ENCODE peak calls at places on chromosomes 13 and 19, in four cellular contexts. A, W, Y and X are unnamed samples.

GRCh38 chr13:41006296-41006695 is 12.8 kb downstream of the ELF1 start:
- DNase-seq in A (no peak), W (no peak), Y (no peak), X (no peak)

GRCh38 chr13:43390101-43390500 is 366.7 kb downstream of the DNAJC15 start:
- DNase-seq in A (no peak), W (no peak), Y (no peak), X (no peak)

GRCh38 chr13:102141625-102142472 is 260.0 kb downstream of the FGF14 start:
- DNase-seq in A (no peak), W (no peak), Y (no peak), X (no peak)

GRCh38 chr13:47294691-47295090 is 397.8 kb upstream of the HTR2A start:
- DNase-seq in A (no peak), W (no peak), Y (no peak), X (no peak)

GRCh38 chr19:51108805-51109146 is 567 bp upstream of the CTU1 start:
- DNase-seq in A (no peak), W (no peak), Y (no peak), X (no peak)

GRCh38 chr13:107834268-107834667 is 381.1 kb downstream of the LIG4 start:
- DNase-seq in A (no peak), W (no peak), Y (no peak), X (no peak)

GRCh38 chr19:13493516-13494310 is 12.6 kb downstream of the CACNA1A start:
- DNase-seq in A (no peak), W (no peak), Y (no peak), X (no peak)

GRCh38 chr19:7888145-7888825 is at the start of gene LRRC8E:
- DNase-seq in A (peak; percentile 25), W (no peak), Y (peak; percentile 91), X (peak; percentile 86)

GRCh38 chr19:14048439-14049153 is 13.3 kb downstream of the PALM3 start:
- DNase-seq in A (peak; percentile 42), W (no peak), Y (no peak), X (peak; percentile 43)

GRCh38 chr19:18603958-18604819 is 2.4 kb downstream of the CRLF1 start:
- DNase-seq in A (no peak), W (no peak), Y (no peak), X (no peak)

GRCh38 chr19:18604820-18605159 is 1.8 kb downstream of the CRLF1 start:
- DNase-seq in A (no peak), W (no peak), Y (no peak), X (no peak)

GRCh38 chr19:18601875-18602274 is 4.7 kb downstream of the CRLF1 start:
- DNase-seq in A (no peak), W (no peak), Y (no peak), X (no peak)

GRCh38 chr19:18605196-18605545 is 1.4 kb downstream of the CRLF1 start:
- DNase-seq in A (no peak), W (no peak), Y (no peak), X (no peak)

GRCh38 chr19:18603255-18603957 is 3.2 kb downstream of the CRLF1 start:
- DNase-seq in A (no peak), W (no peak), Y (peak; percentile 83), X (no peak)
- TF ChIP-seq CTCF in A (peak; percentile 16), W (no peak), Y (no peak), X (peak; percentile 18)

GRCh38 chr19:40221858-40222619 is 3.9 kb upstream of the TTC9B start:
- DNase-seq in A (peak; percentile 85), W (peak; percentile 63), Y (peak; percentile 95), X (peak; percentile 86)
- TF ChIP-seq POLR2A in A (no peak), W (no peak), Y (no peak), X (no peak)

GRCh38 chr13:20903164-20903475 is 574 bp upstream of the XPO4 start:
- DNase-seq in A (no peak), W (no peak), Y (no peak), X (no peak)
- TF ChIP-seq CTCF in A (no peak), W (no peak), Y (no peak), X (no peak)

GRCh38 chr19:57905258-57905657 is 11.1 kb downstream of the ZNF417 start:
- DNase-seq in A (no peak), W (no peak), Y (peak; percentile 39), X (no peak)

GRCh38 chr19:57903298-57904174 is 12.9 kb downstream of the ZNF417 start:
- DNase-seq in A (no peak), W (no peak), Y (peak; percentile 9), X (no peak)

DNA sequence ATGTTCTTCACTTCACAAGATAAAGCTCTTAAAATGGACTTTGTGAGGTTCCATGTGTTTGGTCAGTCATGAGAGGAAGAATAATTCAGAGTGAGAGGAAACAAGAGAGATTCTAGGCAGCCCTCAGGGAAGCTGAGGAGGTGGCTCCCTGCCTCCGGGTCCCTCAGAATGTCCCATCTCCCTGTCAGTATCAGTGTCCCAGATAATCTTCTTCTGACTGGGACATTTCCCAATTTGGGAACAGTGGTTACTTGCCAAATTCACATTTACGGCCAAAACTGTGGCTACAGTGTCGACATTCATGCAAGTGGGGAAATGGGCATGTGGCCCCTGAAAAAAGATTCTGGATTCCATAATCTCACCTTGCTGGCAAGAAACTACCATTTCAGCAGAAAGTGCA is 9.0 kb downstream of the ZNF417 start:
- DNase-seq in A (no peak), W (no peak), Y (peak; percentile 53), X (no peak)
- TF ChIP-seq POLR2A in A (no peak), W (no peak), Y (no peak), X (no peak)

DNA sequence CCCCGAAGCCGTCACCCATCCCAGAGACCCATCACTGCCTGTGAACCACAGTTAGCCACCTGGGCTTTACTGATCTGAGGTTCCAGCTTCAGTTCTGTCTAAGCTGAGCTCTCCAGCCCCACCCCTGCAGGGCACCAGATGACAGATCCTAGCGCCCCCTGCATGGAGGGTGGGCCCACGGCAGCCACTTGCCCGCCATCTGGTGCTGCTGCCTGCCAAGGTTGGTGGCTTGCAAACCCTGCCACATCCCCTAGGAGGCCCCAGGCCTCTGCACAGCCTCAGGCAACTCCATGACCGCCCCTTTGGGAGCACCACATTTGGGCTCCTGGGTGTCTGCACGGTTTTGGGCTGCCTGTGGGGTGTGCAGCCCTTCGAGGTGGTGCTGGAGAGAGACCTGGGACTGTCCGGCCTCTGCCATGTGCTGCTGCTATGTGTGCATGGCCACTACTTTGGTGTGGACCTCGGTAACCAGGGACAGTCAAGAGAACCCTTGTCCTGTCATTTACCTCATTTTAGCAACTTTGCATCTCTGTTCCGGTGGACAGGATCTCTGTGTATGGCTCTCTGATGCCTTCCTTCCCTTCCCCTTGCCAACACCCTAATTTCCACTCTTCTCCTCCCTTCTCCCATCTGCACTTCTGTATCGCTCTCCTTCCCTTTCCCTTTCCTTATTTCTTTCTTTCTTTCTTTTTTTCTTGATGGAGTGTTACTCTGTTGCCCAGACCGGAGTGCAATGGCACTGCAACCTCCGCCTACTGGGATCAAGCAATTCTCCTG is 17.4 kb upstream of the SDHAF1 start:
- DNase-seq in A (no peak), W (no peak), Y (no peak), X (no peak)
- TF ChIP-seq CTCF in A (no peak), W (no peak), Y (no peak), X (no peak)

DNA sequence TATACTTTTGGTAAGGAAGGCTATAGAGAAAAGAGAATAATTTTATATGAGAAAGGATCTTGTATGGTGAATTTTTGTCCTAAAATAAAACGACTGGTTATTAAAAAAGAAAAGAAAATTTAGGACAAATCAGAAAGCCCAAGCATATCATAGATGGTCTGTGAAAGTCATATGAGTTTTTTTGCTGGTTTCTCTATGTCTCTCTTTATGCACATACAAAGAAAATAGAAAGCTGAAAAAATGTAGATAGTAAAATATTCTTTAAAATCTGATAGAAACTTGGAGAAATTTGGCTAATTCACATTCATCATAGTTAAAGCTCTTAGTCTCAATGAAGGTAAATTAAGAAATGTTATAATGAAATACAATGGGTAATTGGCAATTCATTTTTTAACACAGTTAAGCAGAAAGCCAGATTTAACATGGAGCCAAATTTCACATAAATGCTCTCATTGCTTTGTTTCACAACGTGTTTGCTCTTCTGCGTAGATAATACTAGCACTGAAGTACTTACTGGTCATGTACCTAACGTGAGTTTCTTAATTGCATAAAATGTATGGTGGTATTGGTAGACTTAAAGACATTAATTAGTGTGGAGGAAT is 621.5 kb upstream of the ATXN8OS start:
- DNase-seq in A (no peak), W (no peak), Y (no peak), X (no peak)
- TF ChIP-seq POLR2A in A (no peak), W (no peak), Y (no peak), X (no peak)

GRCh38 chr13:28953714-28954113 is 133.6 kb downstream of the MTUS2 start:
- DNase-seq in A (no peak), W (no peak), Y (no peak), X (no peak)
- TF ChIP-seq CTCF in A (no peak), W (no peak), Y (no peak), X (no peak)

DNA sequence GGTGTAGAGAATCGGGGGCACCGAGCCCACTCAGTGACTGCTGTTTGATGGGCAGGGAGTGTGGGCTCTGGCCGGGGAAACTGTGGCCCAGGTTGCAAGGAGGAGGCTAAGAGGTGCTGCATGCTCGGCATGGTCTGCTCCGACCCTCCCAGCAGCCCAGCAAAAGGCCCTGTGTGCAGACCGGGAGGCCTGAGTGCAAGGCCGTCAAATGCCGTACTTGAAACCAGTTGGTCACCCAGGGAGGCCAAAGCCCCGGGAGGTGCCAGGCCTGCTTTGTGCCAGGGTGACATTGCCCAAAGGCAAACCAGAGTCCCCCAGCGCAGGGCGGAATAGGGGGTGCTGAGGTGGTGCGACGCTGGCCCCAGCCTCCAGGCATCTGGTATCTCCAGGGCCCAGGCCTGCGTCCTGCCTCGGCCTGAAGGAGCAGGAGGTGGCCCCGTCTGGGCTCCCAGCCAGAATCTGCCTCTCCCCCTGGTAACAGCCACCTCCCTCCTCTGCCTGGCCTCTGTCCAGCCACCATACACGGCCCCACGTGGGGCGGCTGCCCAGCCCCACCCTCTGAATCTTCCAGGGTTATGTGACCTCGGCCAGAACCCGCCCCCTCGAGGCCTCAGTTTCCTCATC is 4.0 kb downstream of the PIK3R2 start:
- DNase-seq in A (peak; percentile 91), W (peak; percentile 74), Y (peak; percentile 94), X (peak; percentile 92)
- TF ChIP-seq POLR2A in A (no peak), W (no peak), Y (no peak), X (peak; percentile 37)

GRCh38 chr13:91045351-91046034 is 302.0 kb upstream of the MIR17HG start:
- DNase-seq in A (no peak), W (no peak), Y (no peak), X (no peak)
- TF ChIP-seq CTCF in A (peak; percentile 20), W (peak; percentile 31), Y (no peak), X (peak; percentile 60)

GRCh38 chr13:45316210-45316799 is 24.7 kb downstream of the TPT1 start:
- DNase-seq in A (no peak), W (no peak), Y (peak; percentile 39), X (peak; percentile 23)

GRCh38 chr13:45316996-45317395 is 24.0 kb downstream of the TPT1 start:
- DNase-seq in A (no peak), W (no peak), Y (no peak), X (no peak)

GRCh38 chr13:45325806-45326205 is 15.2 kb downstream of the TPT1 start:
- DNase-seq in A (peak; percentile 72), W (peak; percentile 26), Y (no peak), X (peak; percentile 82)

GRCh38 chr13:45315520-45316167 is 25.3 kb downstream of the TPT1 start:
- DNase-seq in A (no peak), W (no peak), Y (peak; percentile 49), X (no peak)

DNA sequence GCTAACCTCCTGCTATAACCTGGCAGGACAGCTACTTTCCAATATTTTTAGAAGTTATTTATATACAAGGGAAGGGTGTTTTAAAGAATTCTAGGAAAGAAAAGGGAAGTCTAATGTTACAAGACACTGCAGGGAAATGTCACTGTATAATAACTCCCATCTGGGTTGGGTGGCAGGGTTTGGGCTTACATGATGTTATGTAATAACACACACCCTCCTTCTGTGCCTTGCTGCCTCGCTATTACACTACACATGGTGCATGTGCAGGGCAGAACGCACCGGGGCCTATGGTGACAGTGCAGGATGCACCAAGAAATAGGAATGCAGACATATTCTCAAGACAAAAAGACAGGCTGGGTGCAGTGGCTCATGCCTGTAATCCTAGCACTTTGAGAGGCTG is 19.8 kb downstream of the TPT1 start:
- DNase-seq in A (no peak), W (no peak), Y (no peak), X (no peak)
- TF ChIP-seq POLR2A in A (no peak), W (no peak), Y (no peak), X (no peak)